ENCODE peak calls at places on chromosomes 2 and 18, in five cellular contexts. E is endodermal cell; M is stomach; O is esophagus squamous epithelium; T is CD4-positive, alpha-beta memory T cell. F is an unnamed sample.

GRCh38 chr2:43852196-43852730 is 13.5 kb downstream of the ABCG8 start:
- DNase-seq in E (no peak), M (no peak), O (no peak), T (no peak), F (no peak)

GRCh38 chr2:41711736-41712135 is 336.1 kb upstream of the PKDCC start:
- DNase-seq in E (no peak), M (no peak), O (no peak), T (no peak), F (no peak)

GRCh38 chr2:198232281-198232680 is 427.9 kb downstream of the PLCL1 start:
- DNase-seq in E (no peak), M (no peak), O (no peak), T (no peak), F (no peak)

GRCh38 chr2:147171961-147172360 is 672.9 kb upstream of the ACVR2A start:
- DNase-seq in E (no peak), M (no peak), O (no peak), T (no peak), F (no peak)

GRCh38 chr2:18001671-18002070 is 123.2 kb downstream of the KCNS3 start:
- DNase-seq in E (peak; percentile 63), M (no peak), O (no peak), T (no peak), F (no peak)

GRCh38 chr2:8475349-8476045 is 206.4 kb upstream of the ID2 start:
- DNase-seq in E (no peak), M (no peak), O (no peak), T (no peak), F (no peak)

GRCh38 chr2:120029672-120030640 is 17.1 kb downstream of the EPB41L5 start:
- DNase-seq in E (no peak), M (no peak), O (no peak), T (no peak), F (no peak)

GRCh38 chr2:68099260-68099659 is 36.5 kb upstream of the C1D start:
- DNase-seq in E (no peak), M (no peak), O (no peak), T (no peak), F (no peak)

GRCh38 chr18:4720498-4720897 is 265.4 kb upstream of the DLGAP1 start:
- DNase-seq in E (peak; percentile 58), M (no peak), O (no peak), T (no peak), F (no peak)

GRCh38 chr2:95699201-95699600 is 107.4 kb downstream of the TRIM43 start:
- DNase-seq in E (no peak), M (no peak), O (no peak), T (no peak), F (no peak)

GRCh38 chr18:11840493-11840892 is 10.7 kb upstream of the CHMP1B start:
- DNase-seq in E (peak; percentile 57), M (no peak), O (no peak), T (no peak), F (no peak)

GRCh38 chr2:47422016-47422415 is 19.1 kb downstream of the MSH2 start:
- DNase-seq in E (peak; percentile 21), M (no peak), O (no peak), T (no peak), F (no peak)

DNA sequence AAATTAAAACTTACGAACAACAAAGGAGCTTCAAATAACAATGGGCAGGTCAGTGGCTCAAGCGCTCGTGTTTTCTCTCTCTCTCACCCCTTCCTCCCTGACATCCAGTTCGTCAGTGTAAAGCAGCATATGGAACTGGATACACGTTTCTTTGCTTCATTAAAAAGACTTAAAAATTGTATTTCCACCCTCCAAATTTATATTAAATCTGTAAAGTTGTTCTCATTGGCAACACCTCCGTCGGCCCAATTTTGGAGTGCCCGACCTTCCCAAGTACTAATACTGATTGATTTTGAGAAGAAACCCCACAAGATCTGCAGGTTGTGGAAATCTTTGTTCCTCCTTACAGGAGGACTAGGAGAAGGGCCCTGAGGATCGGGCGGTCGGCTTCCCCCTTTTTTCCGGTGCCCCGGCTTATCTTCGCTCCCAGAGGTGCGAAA is 2.2 kb downstream of the TBR1 start:
- DNase-seq in E (no peak), M (no peak), O (no peak), T (no peak), F (no peak)
- H3K27ac ChIP-seq in E (no peak overlapping the region), M (no peak overlapping the region), O (no peak overlapping the region), T (no peak overlapping the region), F (no peak overlapping the region)

GRCh38 chr2:200353125-200353524 is 46.6 kb downstream of the SPATS2L start:
- DNase-seq in E (no peak), M (no peak), O (no peak), T (no peak), F (no peak)
- H3K4me1 ChIP-seq in E (peaks cover 14% of the 10 kb centered on the region), M (peaks cover 54% of the 10 kb centered on the region), O (peaks cover 15% of the 10 kb centered on the region), T (no peaks in the 10 kb centered on the region), F (no peaks in the 10 kb centered on the region)

GRCh38 chr2:54685263-54685775 is 38.1 kb upstream of the EML6 start:
- DNase-seq in E (no peak), M (no peak), O (no peak), T (no peak), F (no peak)
- H3K27me3 ChIP-seq in E (no peaks in the 10 kb centered on the region), M (no peaks in the 10 kb centered on the region), O (no peaks in the 10 kb centered on the region), T (no peaks in the 10 kb centered on the region), F (no peaks in the 10 kb centered on the region)

DNA sequence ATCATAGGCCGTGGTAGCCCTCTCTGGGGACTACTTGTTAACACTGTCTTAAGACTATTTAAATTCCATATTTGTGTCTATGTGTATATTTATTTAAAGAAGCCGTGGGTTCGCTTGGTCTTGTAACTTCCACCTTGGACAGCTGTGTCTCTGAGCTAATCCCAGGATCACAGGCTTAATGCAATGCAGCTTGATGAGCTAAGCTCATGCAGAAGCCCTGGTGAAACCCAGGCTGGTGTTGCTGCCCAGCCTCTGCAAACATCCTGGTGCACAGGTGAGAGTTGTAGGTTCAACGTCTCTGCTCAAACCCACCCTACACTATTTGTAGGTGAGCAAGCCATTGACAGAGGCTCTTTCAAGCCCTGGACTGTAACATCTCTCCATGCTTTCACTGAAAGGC is 211.8 kb downstream of the FAM210A start:
- DNase-seq in E (peak; percentile 24), M (no peak), O (no peak), T (no peak), F (no peak)
- H3K27ac ChIP-seq in E (no peak overlapping the region), M (no peak overlapping the region), O (no peak overlapping the region), T (no peak overlapping the region), F (no peak overlapping the region)

F was measured in naive thymus-derived CD4-positive, alpha-beta T cell.